ENCODE peak calls at places on chromosomes 4 and X, in six cellular contexts. W, D, E, T, S and K are unnamed samples.

GRCh38 chr4:156347412-156348075 is 393.9 kb upstream of the CTSO start:
- DNase-seq in W (no peak), S (no peak), T (peak; percentile 28), E (no peak), D (no peak), K (no peak)

GRCh38 chr4:55757356-55758024 is 62.1 kb upstream of the EXOC1L start:
- DNase-seq in D (no peak), W (no peak), S (no peak), E (no peak), T (no peak), K (no peak)

GRCh38 chr4:34850983-34851382 is 1393.3 kb downstream of the ARAP2 start:
- DNase-seq in D (no peak), S (no peak), W (no peak), T (no peak), E (no peak), K (no peak)

GRCh38 chr4:24219171-24219570 is 329.3 kb upstream of the PPARGC1A start:
- DNase-seq in D (no peak), T (no peak), E (no peak), W (peak; percentile 20), S (no peak), K (no peak)

GRCh38 chrX:131734621-131735020 is 190.7 kb downstream of the OR13H1 start:
- DNase-seq in D (peak; percentile 61), S (peak; percentile 80), W (no peak), T (no peak), E (peak; percentile 42), K (no peak)

GRCh38 chr4:102449751-102450352 is 51.3 kb upstream of the NFKB1 start:
- DNase-seq in T (no peak), S (no peak), D (no peak), E (peak; percentile 9), W (peak; percentile 48), K (no peak)

GRCh38 chr4:153485860-153486259 is 19.7 kb downstream of the TMEM131L start:
- DNase-seq in E (no peak), S (no peak), T (no peak), W (no peak), D (no peak), K (no peak)

GRCh38 chr4:25107827-25108516 is 52.3 kb downstream of the SEPSECS start:
- DNase-seq in D (no peak), W (no peak), T (no peak), S (no peak), E (no peak), K (no peak)

GRCh38 chrX:115958687-115959359 is 211.7 kb upstream of the AGTR2 start:
- DNase-seq in E (no peak), W (no peak), T (no peak), D (no peak), S (no peak), K (no peak)

GRCh38 chr4:147822128-147822527 is 90.2 kb downstream of the ARHGAP10 start:
- DNase-seq in T (no peak), S (peak; percentile 73), W (peak; percentile 95), D (peak; percentile 56), E (no peak), K (no peak)

GRCh38 chr4:5658992-5659391 is 49.4 kb downstream of the EVC2 start:
- DNase-seq in S (no peak), E (no peak), W (no peak), D (no peak), T (no peak), K (no peak)

GRCh38 chrX:109740076-109740809 is 7.2 kb upstream of the ACSL4 start:
- DNase-seq in S (no peak), T (no peak), E (no peak), D (no peak), W (no peak), K (no peak)

GRCh38 chr4:89242864-89243740 is 64.5 kb downstream of the GPRIN3 start:
- DNase-seq in S (no peak), D (no peak), T (no peak), W (no peak), E (no peak), K (no peak)

GRCh38 chr4:187128226-187128625 is 404.6 kb upstream of the FAT1 start:
- DNase-seq in T (no peak), D (peak; percentile 27), E (no peak), S (no peak), W (no peak), K (no peak)

GRCh38 chr4:56505269-56506109 is at the start of gene ARL9:
- DNase-seq in T (no peak), S (no peak), E (peak; percentile 52), W (peak; percentile 61), D (peak; percentile 5), K (peak; percentile 48)

GRCh38 chr4:34200535-34200934 is 2043.8 kb downstream of the ARAP2 start:
- DNase-seq in D (no peak), E (no peak), W (no peak), T (no peak), S (no peak), K (no peak)

GRCh38 chrX:107825698-107826285 is at the start of gene MID2:
- DNase-seq in T (no peak), W (peak; percentile 80), S (no peak), E (no peak), D (no peak), K (peak; percentile 16)

GRCh38 chr4:53321151-53321987 is 44.5 kb downstream of the SCFD2 start:
- DNase-seq in S (no peak), E (no peak), D (peak; percentile 94), T (peak; percentile 77), W (no peak), K (no peak)

GRCh38 chrX:42809569-42809968 is 31.6 kb upstream of the PPP1R2C start:
- DNase-seq in T (no peak), W (no peak), E (no peak), S (no peak), D (no peak), K (no peak)

GRCh38 chr4:751676-752075 is 46.0 kb downstream of the PCGF3 start:
- DNase-seq in W (no peak), S (no peak), T (no peak), E (no peak), D (no peak), K (no peak)

GRCh38 chr4:104129243-104129642 is 365.5 kb downstream of the CXXC4 start:
- DNase-seq in W (no peak), E (no peak), T (no peak), S (no peak), D (no peak), K (no peak)

GRCh38 chrX:18793601-18794089 is 86.2 kb downstream of the PPEF1 start:
- DNase-seq in D (no peak), S (no peak), W (no peak), E (no peak), T (no peak), K (no peak)

GRCh38 chr4:31949045-31949444 is 1228.9 kb downstream of the PCDH7 start:
- DNase-seq in E (no peak), T (no peak), S (no peak), W (no peak), D (no peak), K (no peak)

GRCh38 chr4:98608343-98608742 is 50.1 kb downstream of the TSPAN5 start:
- DNase-seq in S (no peak), E (no peak), D (no peak), T (no peak), W (no peak), K (no peak)

GRCh38 chr4:128068927-128069326 is 7.8 kb downstream of the LARP1B start:
- DNase-seq in W (peak; percentile 31), E (no peak), T (no peak), D (no peak), S (no peak), K (no peak)

GRCh38 chr4:181293014-181293413 is 950.2 kb upstream of the TENM3 start:
- DNase-seq in S (no peak), D (no peak), W (no peak), T (no peak), E (no peak), K (no peak)

DNA sequence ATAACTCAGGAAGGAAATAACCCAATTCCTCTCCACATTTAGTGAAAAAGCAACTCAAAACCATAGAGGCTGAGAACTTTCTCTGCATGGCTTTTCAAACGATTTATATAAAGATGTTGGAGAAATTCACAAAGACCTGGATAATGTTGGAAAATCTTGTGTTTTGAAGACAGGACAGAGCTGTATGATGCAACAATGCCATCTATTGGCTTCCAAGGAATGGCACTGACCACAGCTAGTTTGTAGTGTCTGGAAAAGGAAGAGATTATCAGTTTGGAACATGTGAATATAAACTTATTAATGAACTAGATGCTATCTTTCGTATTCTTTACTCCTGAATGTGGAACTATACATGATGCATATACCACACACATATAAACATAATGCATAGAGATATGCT is 503.6 kb downstream of the IL1RAPL1 start:
- DNase-seq in D (no peak), T (no peak), W (no peak), S (no peak), E (no peak), K (no peak)
- TF ChIP-seq CTCF in D (no peak), T (peak; percentile 42), W (no peak), S (no peak), E (peak; percentile 37), K (no peak)

GRCh38 chrX:136867518-136867917 is 13.0 kb downstream of the RBMX start:
- DNase-seq in D (no peak), T (no peak), W (no peak), E (no peak), S (no peak), K (no peak)
- TF ChIP-seq CTCF in D (no peak), T (no peak), W (no peak), E (no peak), S (no peak), K (no peak)

GRCh38 chrX:123833387-123833786 is 26.5 kb upstream of the XIAP start:
- DNase-seq in E (peak; percentile 27), T (no peak), D (no peak), W (peak; percentile 55), S (no peak), K (peak; percentile 33)
- TF ChIP-seq CTCF in E (peak; percentile 69), T (peak; percentile 71), D (peak; percentile 71), W (peak; percentile 68), S (no peak), K (peak; percentile 70)

GRCh38 chrX:119726900-119727555 is 31.4 kb upstream of the SOWAHD start:
- DNase-seq in S (no peak), T (no peak), D (no peak), E (no peak), W (no peak), K (no peak)

GRCh38 chrX:119729408-119730201 is 28.8 kb upstream of the SOWAHD start:
- DNase-seq in W (peak; percentile 67), D (peak; percentile 52), S (no peak), T (peak; percentile 48), E (no peak), K (peak; percentile 48)

GRCh38 chrX:119728487-119728886 is 29.9 kb upstream of the SOWAHD start:
- DNase-seq in W (no peak), T (no peak), D (no peak), S (no peak), E (no peak), K (no peak)
- TF ChIP-seq CTCF in W (no peak), T (no peak), D (peak; percentile 14), S (no peak), E (peak; percentile 47), K (no peak)

GRCh38 chr4:16199132-16199531 is 27.1 kb downstream of the TAPT1 start:
- DNase-seq in D (no peak), W (no peak), S (no peak), T (no peak), E (no peak), K (no peak)
- TF ChIP-seq CTCF in D (peak; percentile 34), W (peak; percentile 41), S (no peak), T (peak; percentile 48), E (peak; percentile 41), K (peak; percentile 31)